ENCODE peak calls at places on chromosomes 13 and 19, in ten cellular contexts. S is heart left ventricle; P is fibroblast of lung; I is transverse colon; C is IMR-90; T is A549; D is left ventricle myocardium inferior; Q is heart right ventricle; R is Peyer's patch; B is CD8-positive, alpha-beta T cell. U is an unnamed sample.
A peak's percentile ranks its signal among the peaks of the same experiment; 100 is the strongest.

GRCh38 chr19:36081385-36081784 is 26.7 kb downstream of the WDR62 start:
- DNase-seq in S (no peak), P (peak; percentile 11), I (no peak), C (peak; percentile 10), T (no peak), D (no peak), Q (no peak), R (no peak), B (no peak), U (no peak)

GRCh38 chr19:18424122-18424889 is 5.1 kb downstream of the SSBP4 start:
- DNase-seq in S (no peak), P (no peak), I (no peak), C (no peak), T (no peak), D (no peak), Q (no peak), R (no peak), B (no peak), U (no peak)

GRCh38 chr13:99654076-99654475 is 152.8 kb downstream of the TM9SF2 start:
- DNase-seq in S (no peak), P (no peak), I (no peak), C (no peak), T (no peak), D (no peak), Q (no peak), R (no peak), B (no peak), U (no peak)

GRCh38 chr13:50099473-50099872 is 84.2 kb downstream of the KCNRG start:
- DNase-seq in S (no peak), P (no peak), I (no peak), C (no peak), T (no peak), D (no peak), Q (no peak), R (no peak), B (no peak), U (no peak)

GRCh38 chr19:1063030-1063908 is 3.7 kb upstream of the ARHGAP45 start:
- DNase-seq in S (no peak), P (no peak), I (no peak), C (no peak), T (peak; percentile 77), D (no peak), Q (no peak), R (no peak), B (peak; percentile 51), U (no peak)

GRCh38 chr13:36879218-36879938 is 40.7 kb downstream of the SMAD9 start:
- DNase-seq in S (no peak), P (no peak), I (no peak), C (no peak), T (no peak), D (no peak), Q (no peak), R (no peak), B (no peak), U (no peak)

GRCh38 chr19:6249296-6249695 is 30.5 kb downstream of the MLLT1 start:
- DNase-seq in S (no peak), P (peak; percentile 51), I (no peak), C (peak; percentile 49), T (no peak), D (no peak), Q (no peak), R (no peak), B (no peak), U (peak; percentile 35)

GRCh38 chr13:90104764-90105163 is 1242.7 kb upstream of the MIR17HG start:
- DNase-seq in S (no peak), P (no peak), I (no peak), C (no peak), T (no peak), D (no peak), Q (no peak), R (no peak), B (no peak), U (no peak)

GRCh38 chr13:50123862-50124535 is 108.8 kb downstream of the KCNRG start:
- DNase-seq in S (peak; percentile 99), P (peak; percentile 89), I (peak; percentile 80), C (peak; percentile 97), T (peak; percentile 93), D (no peak), Q (peak; percentile 97), R (peak; percentile 89), B (peak; percentile 72), U (peak; percentile 89)

GRCh38 chr13:87674143-87674772 is 3.1 kb downstream of the SLITRK5 start:
- DNase-seq in S (no peak), P (no peak), I (no peak), C (no peak), T (no peak), D (no peak), Q (no peak), R (no peak), B (no peak), U (no peak)
- H3K4me3 ChIP-seq in S (no peak overlapping the region), P (peak overlapping the region; percentile 71), I (no peak overlapping the region), C (no peak overlapping the region), T (no peak overlapping the region), D (peak overlapping the region; percentile 4), Q (no peak overlapping the region), R (no peak overlapping the region), B (no peak overlapping the region), U (peak overlapping the region; percentile 47)

GRCh38 chr13:73201601-73202000 is 142.8 kb downstream of the KLF5 start:
- DNase-seq in S (no peak), P (no peak), I (no peak), C (no peak), T (no peak), D (no peak), Q (no peak), R (no peak), B (no peak), U (no peak)
- H3K27ac ChIP-seq in S (no peak overlapping the region), P (no peak overlapping the region), I (no peak overlapping the region), C (no peak overlapping the region), T (no peak overlapping the region), D (no peak overlapping the region), Q (no peak overlapping the region), R (no peak overlapping the region), B (no peak overlapping the region), U (no peak overlapping the region)

GRCh38 chr19:54475706-54476105 is 2.6 kb upstream of the CDC42EP5 start:
- DNase-seq in S (no peak), P (no peak), I (no peak), C (no peak), T (no peak), D (no peak), Q (no peak), R (no peak), B (no peak), U (no peak)

GRCh38 chr19:54473983-54474382 is 887 bp upstream of the CDC42EP5 start:
- DNase-seq in S (no peak), P (no peak), I (no peak), C (no peak), T (no peak), D (no peak), Q (no peak), R (no peak), B (no peak), U (no peak)

GRCh38 chr19:54470991-54471782 is 1.9 kb downstream of the CDC42EP5 start:
- DNase-seq in S (peak; percentile 48), P (no peak), I (peak; percentile 62), C (no peak), T (no peak), D (peak; percentile 52), Q (peak; percentile 55), R (no peak), B (no peak), U (no peak)

GRCh38 chr19:54470276-54470887 is 2.7 kb downstream of the CDC42EP5 start:
- DNase-seq in S (no peak), P (no peak), I (no peak), C (no peak), T (no peak), D (no peak), Q (no peak), R (no peak), B (no peak), U (no peak)

DNA sequence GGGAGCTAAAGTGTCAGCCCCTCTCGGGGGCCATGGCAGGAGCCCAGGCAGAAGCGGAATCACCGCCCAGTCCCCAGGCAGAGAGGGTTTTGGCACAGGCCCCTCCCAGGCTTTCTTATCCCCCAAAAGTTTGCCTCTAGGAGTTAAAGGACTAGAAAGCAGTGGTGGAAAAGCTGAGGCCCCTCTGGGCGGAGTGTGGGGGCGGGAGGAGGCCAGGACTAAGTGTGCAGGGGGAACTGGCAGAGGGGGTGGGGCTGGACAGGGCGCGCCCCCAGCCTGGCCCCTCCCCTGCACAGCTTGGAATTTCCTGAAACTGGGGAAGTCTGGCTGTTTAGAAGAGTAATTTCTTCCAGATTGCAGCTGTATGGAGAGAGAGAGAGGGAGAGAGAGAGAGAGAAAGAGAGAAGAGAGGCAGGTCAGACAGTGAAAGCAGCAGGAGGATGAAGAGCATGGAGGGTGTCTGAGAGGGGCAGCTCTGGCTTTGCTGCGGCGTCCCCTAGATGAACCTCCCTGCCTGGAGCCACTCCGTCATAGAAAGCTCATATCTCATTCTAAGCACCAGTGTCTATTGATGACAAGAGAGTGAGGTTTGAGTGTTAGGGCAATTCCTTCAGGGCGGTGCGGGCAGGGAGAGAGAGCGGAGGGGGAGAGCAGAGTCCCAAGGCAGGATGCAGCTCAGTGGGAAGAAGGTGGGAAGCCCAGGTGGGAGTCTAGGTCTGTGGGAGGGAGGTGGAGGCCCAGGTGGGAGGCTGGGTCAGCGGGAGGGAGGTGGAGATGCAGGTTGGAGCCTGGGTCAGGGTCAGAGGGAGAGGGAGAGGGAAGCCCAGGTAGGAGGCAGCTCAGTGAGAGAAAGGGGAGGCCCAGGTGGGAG is at the start of gene CDC42EP5:
- DNase-seq in S (peak; percentile 84), P (peak; percentile 81), I (peak; percentile 86), C (peak; percentile 85), T (no peak), D (peak; percentile 82), Q (peak; percentile 76), R (peak; percentile 80), B (no peak), U (peak; percentile 95)
- H3K4me3 ChIP-seq in S (peak within 1 kb of the TSS; percentile 65), P (peak within 1 kb of the TSS; percentile 69), I (peak within 1 kb of the TSS; percentile 63), C (peak within 1 kb of the TSS; percentile 69), T (no peak within 1 kb of the TSS), D (peak within 1 kb of the TSS; percentile 67), Q (peak within 1 kb of the TSS; percentile 56), R (peak within 1 kb of the TSS; percentile 17), B (no peak within 1 kb of the TSS), U (peak within 1 kb of the TSS; percentile 4)

GRCh38 chr19:40594657-40595077 is 6.5 kb upstream of the LTBP4 start:
- DNase-seq in S (peak; percentile 25), P (peak; percentile 75), I (no peak), C (peak; percentile 70), T (peak; percentile 73), D (no peak), Q (no peak), R (no peak), B (no peak), U (no peak)

GRCh38 chr19:40598121-40598917 is 2.9 kb upstream of the LTBP4 start:
- DNase-seq in S (peak; percentile 85), P (peak; percentile 82), I (peak; percentile 92), C (peak; percentile 87), T (peak; percentile 97), D (peak; percentile 89), Q (peak; percentile 90), R (peak; percentile 94), B (peak; percentile 83), U (peak; percentile 92)

GRCh38 chr19:40598918-40599307 is 2.3 kb upstream of the LTBP4 start:
- DNase-seq in S (peak; percentile 25), P (no peak), I (no peak), C (no peak), T (no peak), D (no peak), Q (no peak), R (no peak), B (no peak), U (no peak)

GRCh38 chr19:40597329-40597838 is 3.8 kb upstream of the LTBP4 start:
- DNase-seq in S (peak; percentile 15), P (no peak), I (no peak), C (no peak), T (no peak), D (no peak), Q (no peak), R (no peak), B (no peak), U (no peak)

GRCh38 chr19:40596608-40597328 is 4.4 kb upstream of the LTBP4 start:
- DNase-seq in S (peak; percentile 79), P (peak; percentile 60), I (peak; percentile 56), C (peak; percentile 59), T (peak; percentile 89), D (peak; percentile 64), Q (peak; percentile 69), R (peak; percentile 67), B (no peak), U (peak; percentile 62)
- H3K27ac ChIP-seq in S (no peak overlapping the region), P (no peak overlapping the region), I (no peak overlapping the region), C (peak overlapping the region; percentile 26), T (peak overlapping the region; percentile 66), D (no peak overlapping the region), Q (no peak overlapping the region), R (no peak overlapping the region), B (no peak overlapping the region), U (no peak overlapping the region)